ENCODE peak calls at places on chromosomes 1 and 21, in five cellular contexts. O is upper lobe of right lung; T is CD4-positive, CD25-positive, alpha-beta regulatory T cell; S is GM13976; A is T-helper 2 cell. J is an unnamed sample.

GRCh38 chr1:226948480-226948879 is 8.4 kb downstream of the COQ8A start:
- DNase-seq in O (no peak), T (no peak), S (no peak), A (no peak), J (no peak)

GRCh38 chr1:84698151-84698651 is 7.9 kb upstream of the SSX2IP start:
- DNase-seq in O (no peak), T (no peak), S (no peak), A (no peak), J (no peak)

GRCh38 chr1:243388276-243388675 is 132.4 kb downstream of the SDCCAG8 start:
- DNase-seq in O (no peak), T (no peak), S (no peak), A (no peak), J (no peak)

GRCh38 chr1:181608386-181608785 is 125.1 kb downstream of the CACNA1E start:
- DNase-seq in O (no peak), T (no peak), S (no peak), A (no peak), J (no peak)

GRCh38 chr1:181090653-181091126 is 2.2 kb downstream of the IER5 start:
- DNase-seq in O (no peak), T (peak), S (no peak), A (no peak), J (peak)

GRCh38 chr1:235567812-235568444 is 63.7 kb upstream of the B3GALNT2 start:
- DNase-seq in O (no peak), T (no peak), S (no peak), A (no peak), J (peak)

GRCh38 chr1:183655562-183656075 is 2.5 kb upstream of the APOBEC4 start:
- DNase-seq in O (peak), T (peak), S (peak), A (peak), J (peak)

GRCh38 chr21:29775462-29775861 is 164.3 kb downstream of the GRIK1 start:
- DNase-seq in O (no peak), T (no peak), S (no peak), A (no peak), J (no peak)

GRCh38 chr1:73701816-73702215 is 496.2 kb downstream of the LRRIQ3 start:
- DNase-seq in O (no peak), T (no peak), S (no peak), A (no peak), J (no peak)

GRCh38 chr1:232238009-232238408 is 391.9 kb downstream of the SIPA1L2 start:
- DNase-seq in O (no peak), T (no peak), S (no peak), A (no peak), J (no peak)

GRCh38 chr1:11944358-11944981 is 10.0 kb downstream of the PLOD1 start:
- DNase-seq in O (no peak), T (no peak), S (no peak), A (no peak), J (no peak)

GRCh38 chr1:243470492-243470891 is 214.7 kb downstream of the SDCCAG8 start:
- DNase-seq in O (no peak), T (no peak), S (no peak), A (no peak), J (no peak)

GRCh38 chr1:180911640-180912161 is 996 bp upstream of the KIAA1614 start:
- DNase-seq in O (peak), T (no peak), S (no peak), A (no peak), J (no peak)

GRCh38 chr21:35291963-35292627 is 243.0 kb upstream of the RUNX1 start:
- DNase-seq in O (no peak), T (no peak), S (no peak), A (no peak), J (no peak)

GRCh38 chr1:99645699-99646531 is at the start of gene PALMD:
- DNase-seq in O (peak), T (no peak), S (no peak), A (no peak), J (no peak)

GRCh38 chr1:199082778-199083389 is 444.0 kb downstream of the PTPRC start:
- DNase-seq in O (no peak), T (no peak), S (no peak), A (no peak), J (no peak)

GRCh38 chr1:145999321-146000024 is 3.1 kb upstream of the TXNIP start:
- DNase-seq in O (no peak), T (peak), S (no peak), A (no peak), J (peak)

GRCh38 chr1:200038987-200039848 is 11.7 kb downstream of the NR5A2 start:
- DNase-seq in O (peak), T (no peak), S (peak), A (no peak), J (no peak)

GRCh38 chr1:234729566-234729965 is 119.6 kb upstream of the IRF2BP2 start:
- DNase-seq in O (no peak), T (no peak), S (no peak), A (no peak), J (no peak)

GRCh38 chr1:46262508-46262907 is 14.9 kb downstream of the RAD54L start:
- DNase-seq in O (no peak), T (no peak), S (no peak), A (no peak), J (no peak)

GRCh38 chr21:45078371-45078770 is 4.0 kb downstream of the ADARB1 start:
- DNase-seq in O (no peak), T (no peak), S (no peak), A (no peak), J (no peak)

GRCh38 chr1:65147424-65148177 is 402 bp upstream of the AK4 start:
- DNase-seq in O (peak), T (peak), S (peak), A (no peak), J (peak)

GRCh38 chr1:65423884-65424655 is 3.6 kb downstream of the LEPR start:
- DNase-seq in O (no peak), T (no peak), S (no peak), A (no peak), J (no peak)

GRCh38 chr21:31564439-31564838 is 95.1 kb upstream of the SOD1 start:
- DNase-seq in O (no peak), T (no peak), S (no peak), A (no peak), J (no peak)

GRCh38 chr1:5389101-5389885 is 602.9 kb downstream of the NPHP4 start:
- DNase-seq in O (no peak), T (peak), S (no peak), A (no peak), J (peak)

GRCh38 chr1:53197301-53198205 is 929 bp downstream of the CPT2 start:
- DNase-seq in O (no peak), T (no peak), S (no peak), A (no peak), J (no peak)

GRCh38 chr21:24188511-24188910 is 1418.8 kb downstream of the MRPL39 start:
- DNase-seq in O (no peak), T (no peak), S (no peak), A (no peak), J (no peak)

GRCh38 chr1:240109920-240110685 is 18.4 kb downstream of the FMN2 start:
- DNase-seq in O (no peak), T (no peak), S (no peak), A (no peak), J (no peak)

GRCh38 chr1:151707541-151708065 is 9.0 kb downstream of the CELF3 start:
- DNase-seq in O (no peak), T (no peak), S (no peak), A (no peak), J (no peak)

GRCh38 chr1:209585672-209586071 is 2.2 kb downstream of the CAMK1G start:
- DNase-seq in O (peak), T (no peak), S (peak), A (no peak), J (no peak)

GRCh38 chr1:151013518-151013917 is 5.3 kb downstream of the PRUNE1 start:
- DNase-seq in O (no peak), T (no peak), S (no peak), A (no peak), J (no peak)

GRCh38 chr1:175635092-175635491 is 108.3 kb downstream of the TNR start:
- DNase-seq in O (no peak), T (no peak), S (no peak), A (no peak), J (no peak)

GRCh38 chr1:32878637-32879041 is 7.7 kb upstream of the HPCA start:
- DNase-seq in O (peak), T (no peak), S (peak), A (no peak), J (no peak)